ENCODE peak calls at places on chromosomes 1 and 21, in ten cellular contexts. O is AG04450; E is CD8-positive, alpha-beta memory T cell; K is fibroblast of lung; A is cardiac muscle cell; M is mammary epithelial cell; B is HCT116; Q is HAP-1; L is iPS DF 6.9; I is tibial nerve. C is an unnamed sample.

GRCh38 chr1:94892604-94893280 is 34.2 kb downstream of the CNN3 start:
- DNase-seq in O (no peak), E (no peak), K (no peak), A (no peak), M (no peak), B (no peak), Q (no peak), L (no peak), I (no peak), C (no peak)

GRCh38 chr1:208641881-208642280 is 397.7 kb upstream of the PLXNA2 start:
- DNase-seq in O (no peak), E (no peak), K (no peak), A (no peak), M (no peak), B (no peak), Q (no peak), L (no peak), I (no peak), C (no peak)

GRCh38 chr21:35025206-35026152 is 23.6 kb downstream of the RUNX1 start:
- DNase-seq in O (no peak), E (no peak), K (no peak), A (peak; percentile 19), M (no peak), B (no peak), Q (no peak), L (no peak), I (no peak), C (no peak)

GRCh38 chr1:206023682-206024081 is at the start of gene CTSE:
- DNase-seq in O (no peak), E (no peak), K (no peak), A (no peak), M (no peak), B (no peak), Q (no peak), L (no peak), I (no peak), C (no peak)

GRCh38 chr1:210328746-210329488 is at the start of gene HHAT:
- DNase-seq in O (peak; percentile 24), E (peak; percentile 74), K (peak; percentile 78), A (peak; percentile 86), M (peak; percentile 81), B (peak; percentile 62), Q (peak; percentile 82), L (peak; percentile 29), I (peak; percentile 46), C (peak; percentile 57)

GRCh38 chr1:87149166-87150065 is 179.3 kb upstream of the LMO4 start:
- DNase-seq in O (peak; percentile 38), E (no peak), K (peak; percentile 71), A (peak; percentile 46), M (peak; percentile 56), B (no peak), Q (no peak), L (no peak), I (no peak), C (no peak)

GRCh38 chr1:59044535-59045121 is 252.3 kb upstream of the FGGY start:
- DNase-seq in O (no peak), E (no peak), K (no peak), A (no peak), M (no peak), B (no peak), Q (no peak), L (no peak), I (no peak), C (no peak)

GRCh38 chr1:168135982-168136708 is 585 bp downstream of the GPR161 start:
- DNase-seq in O (no peak), E (no peak), K (peak; percentile 11), A (peak; percentile 36), M (peak; percentile 48), B (no peak), Q (peak; percentile 64), L (no peak), I (no peak), C (no peak)

GRCh38 chr1:19923137-19923952 is at the start of gene PLA2G2E:
- DNase-seq in O (no peak), E (no peak), K (no peak), A (no peak), M (no peak), B (no peak), Q (no peak), L (no peak), I (no peak), C (no peak)

GRCh38 chr1:19921310-19921709 is 2.1 kb downstream of the PLA2G2E start:
- DNase-seq in O (no peak), E (no peak), K (no peak), A (no peak), M (no peak), B (no peak), Q (no peak), L (no peak), I (no peak), C (no peak)

GRCh38 chr1:19922015-19922688 is 1.3 kb downstream of the PLA2G2E start:
- DNase-seq in O (no peak), E (no peak), K (no peak), A (no peak), M (no peak), B (no peak), Q (no peak), L (no peak), I (no peak), C (no peak)

GRCh38 chr1:19918057-19918456 is 5.4 kb downstream of the PLA2G2E start:
- DNase-seq in O (peak; percentile 60), E (peak; percentile 81), K (peak; percentile 66), A (peak; percentile 91), M (peak; percentile 60), B (peak; percentile 75), Q (peak; percentile 89), L (peak; percentile 50), I (peak; percentile 90), C (peak; percentile 49)

GRCh38 chr1:19920132-19920710 is 3.2 kb downstream of the PLA2G2E start:
- DNase-seq in O (no peak), E (no peak), K (no peak), A (no peak), M (no peak), B (no peak), Q (no peak), L (no peak), I (no peak), C (no peak)
- H3K9me3 ChIP-seq in O (no peaks in the 10 kb centered on the region), E (no peaks in the 10 kb centered on the region), K (no peaks in the 10 kb centered on the region), A (no peaks in the 10 kb centered on the region), M (no peaks in the 10 kb centered on the region), B (no peaks in the 10 kb centered on the region), Q (no peaks in the 10 kb centered on the region), L (no peaks in the 10 kb centered on the region), I (no peaks in the 10 kb centered on the region), C (no peaks in the 10 kb centered on the region)

DNA sequence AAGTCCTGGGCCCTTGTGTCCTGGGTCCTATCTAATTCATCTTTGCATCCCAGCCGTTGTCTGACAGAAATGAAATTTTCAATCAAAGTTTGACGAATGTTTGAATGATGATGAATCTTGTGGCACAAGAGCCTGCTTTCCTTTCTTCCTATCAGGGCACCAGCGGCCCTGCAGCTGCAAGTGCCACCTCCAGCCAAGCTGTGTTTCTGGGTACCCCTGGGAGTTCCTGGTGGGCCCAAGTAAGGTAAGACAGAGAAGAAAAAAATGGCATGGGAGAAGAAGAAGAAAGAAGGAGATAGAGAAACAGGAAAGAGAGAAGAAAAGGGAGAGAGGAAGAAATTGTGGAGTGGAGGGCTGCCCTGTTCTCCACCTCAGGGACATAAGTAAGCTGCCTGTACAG is 782.1 kb upstream of the TPTE start:
- DNase-seq in O (no peak), E (no peak), K (no peak), A (no peak), M (no peak), B (no peak), Q (no peak), L (no peak), I (no peak), C (no peak)
- H3K9me3 ChIP-seq in O (peaks cover 61% of the 10 kb centered on the region), E (no peaks in the 10 kb centered on the region), K (no peaks in the 10 kb centered on the region), A (peaks cover 2% of the 10 kb centered on the region), M (peaks cover 76% of the 10 kb centered on the region), B (peaks cover 51% of the 10 kb centered on the region), Q (peaks cover 30% of the 10 kb centered on the region), L (peaks cover 17% of the 10 kb centered on the region), I (no peaks in the 10 kb centered on the region), C (no peaks in the 10 kb centered on the region)

DNA sequence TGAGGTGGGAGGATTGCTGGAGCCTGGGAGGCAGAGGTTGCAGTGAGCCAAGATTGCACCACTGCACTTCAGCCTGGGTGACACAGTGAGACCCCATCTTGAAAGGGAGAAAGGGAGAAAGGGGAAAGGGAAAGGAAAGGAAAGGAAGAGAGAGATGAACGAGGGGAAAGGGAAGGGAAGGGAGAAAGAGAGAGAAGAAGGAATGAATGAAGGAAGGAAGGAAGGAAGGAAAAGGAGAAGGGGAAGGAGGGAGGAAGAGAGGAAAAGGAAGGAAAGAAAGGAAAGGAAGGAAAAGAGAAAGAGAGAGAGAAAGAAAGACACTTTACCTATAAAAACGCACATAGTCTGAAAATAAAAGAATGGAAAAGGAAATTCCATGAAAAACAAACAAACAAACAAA is 18.0 kb downstream of the ZNF695 start:
- DNase-seq in O (no peak), E (no peak), K (no peak), A (no peak), M (no peak), B (no peak), Q (no peak), L (no peak), I (no peak), C (no peak)
- H3K9me3 ChIP-seq in O (peaks cover 38% of the 10 kb centered on the region), E (peaks cover 20% of the 10 kb centered on the region), K (no peaks in the 10 kb centered on the region), A (peaks cover 8% of the 10 kb centered on the region), M (peaks cover 42% of the 10 kb centered on the region), B (peaks cover 44% of the 10 kb centered on the region), Q (peaks cover 50% of the 10 kb centered on the region), L (peaks cover 8% of the 10 kb centered on the region), I (peaks cover 8% of the 10 kb centered on the region), C (peaks cover 8% of the 10 kb centered on the region)

GRCh38 chr21:9760398-9761074 is 760.8 kb upstream of the TPTE start:
- DNase-seq in O (no peak), E (no peak), K (no peak), A (no peak), M (no peak), B (no peak), Q (no peak), L (no peak), I (no peak), C (no peak)

GRCh38 chr21:9759972-9760371 is 761.4 kb upstream of the TPTE start:
- DNase-seq in O (no peak), E (no peak), K (no peak), A (no peak), M (no peak), B (no peak), Q (no peak), L (no peak), I (no peak), C (no peak)

GRCh38 chr21:9758888-9759287 is 762.5 kb upstream of the TPTE start:
- DNase-seq in O (no peak), E (no peak), K (no peak), A (no peak), M (no peak), B (no peak), Q (no peak), L (no peak), I (no peak), C (no peak)

GRCh38 chr21:9756677-9757076 is 764.7 kb upstream of the TPTE start:
- DNase-seq in O (no peak), E (no peak), K (no peak), A (no peak), M (no peak), B (no peak), Q (no peak), L (no peak), I (no peak), C (no peak)

DNA sequence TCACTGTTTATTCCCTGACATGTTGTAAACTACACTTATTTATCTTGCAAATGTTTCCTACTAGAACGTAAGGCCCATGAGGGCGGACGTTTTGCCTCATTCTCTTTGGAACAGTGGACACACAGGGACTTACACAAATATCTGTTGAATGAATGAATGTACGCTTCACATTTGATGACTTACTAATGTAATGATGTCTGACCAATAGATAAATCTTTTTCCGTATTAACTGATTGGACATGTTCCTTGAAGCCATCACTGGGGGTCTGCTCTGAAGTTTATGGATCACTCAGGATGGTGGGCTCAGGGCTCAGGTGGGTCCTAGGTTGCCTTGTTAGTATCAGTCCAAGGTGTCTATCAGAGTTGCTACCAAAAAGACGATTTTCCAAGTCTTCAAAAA is 763.2 kb upstream of the TPTE start:
- DNase-seq in O (no peak), E (no peak), K (no peak), A (no peak), M (no peak), B (no peak), Q (no peak), L (no peak), I (no peak), C (no peak)
- H3K9me3 ChIP-seq in O (peaks cover 50% of the 10 kb centered on the region), E (no peaks in the 10 kb centered on the region), K (peaks cover 4% of the 10 kb centered on the region), A (peaks cover 39% of the 10 kb centered on the region), M (peaks cover 63% of the 10 kb centered on the region), B (peaks cover 47% of the 10 kb centered on the region), Q (peaks cover 35% of the 10 kb centered on the region), L (peaks cover 24% of the 10 kb centered on the region), I (no peaks in the 10 kb centered on the region), C (peaks cover 3% of the 10 kb centered on the region)

C was measured in T-helper 17 cell.